ENCODE peak calls at places on chromosomes 1 and 21, in eight cellular contexts. X is NT2/D1, F is neural progenitor cell, K is uterus, S is small intestine, O is MM.1S, B is fibroblast of lung, I is Peyer's patch. U is an unnamed sample.

GRCh38 chr1:201742955-201743805 is 85.8 kb upstream of the IPO9 start:
- DNase-seq in X (no peak), F (no peak), K (no peak), S (no peak), O (no peak), B (peak; percentile 75), I (no peak), U (no peak)

GRCh38 chr1:236275586-236275985 is 6.2 kb downstream of the ERO1B start:
- DNase-seq in X (no peak), F (no peak), K (no peak), S (no peak), O (no peak), B (no peak), I (no peak), U (no peak)

GRCh38 chr1:97999320-97999719 is 78.5 kb upstream of the DPYD start:
- DNase-seq in X (no peak), F (no peak), K (no peak), S (no peak), O (no peak), B (peak; percentile 98), I (no peak), U (no peak)

GRCh38 chr1:34785231-34785874 is 4.3 kb downstream of the GJB3 start:
- DNase-seq in X (no peak), F (no peak), K (no peak), S (no peak), O (no peak), B (no peak), I (no peak), U (no peak)

GRCh38 chr1:65469889-65470340 is 49.4 kb downstream of the LEPR start:
- DNase-seq in X (no peak), F (no peak), K (no peak), S (no peak), O (no peak), B (peak; percentile 65), I (no peak), U (no peak)

GRCh38 chr1:61120307-61120840 is 38.0 kb downstream of the NFIA start:
- DNase-seq in X (no peak), F (no peak), K (no peak), S (no peak), O (no peak), B (no peak), I (no peak), U (no peak)

GRCh38 chr1:112524986-112525385 is 16.2 kb downstream of the WNT2B start:
- DNase-seq in X (no peak), F (no peak), K (no peak), S (no peak), O (no peak), B (peak; percentile 37), I (no peak), U (no peak)

GRCh38 chr21:38325761-38326420 is 69.1 kb downstream of the KCNJ15 start:
- DNase-seq in X (no peak), F (no peak), K (no peak), S (no peak), O (no peak), B (no peak), I (no peak), U (no peak)

GRCh38 chr1:86155807-86156561 is 588 bp downstream of the COL24A1 start:
- DNase-seq in X (no peak), F (peak; percentile 55), K (no peak), S (no peak), O (no peak), B (peak; percentile 53), I (no peak), U (peak; percentile 25)

GRCh38 chr1:234866007-234866866 is 256.3 kb upstream of the IRF2BP2 start:
- DNase-seq in X (no peak), F (no peak), K (peak; percentile 67), S (peak; percentile 95), O (no peak), B (peak; percentile 88), I (peak; percentile 87), U (peak; percentile 76)

GRCh38 chr1:157035121-157035520 is 10.4 kb downstream of the ARHGEF11 start:
- DNase-seq in X (no peak), F (no peak), K (no peak), S (no peak), O (no peak), B (no peak), I (no peak), U (no peak)

GRCh38 chr1:85225624-85226380 is 25.0 kb upstream of the SYDE2 start:
- DNase-seq in X (no peak), F (no peak), K (no peak), S (peak; percentile 32), O (no peak), B (peak; percentile 50), I (no peak), U (no peak)

GRCh38 chr1:17165823-17166222 is 39.1 kb upstream of the PADI1 start:
- DNase-seq in X (no peak), F (no peak), K (no peak), S (no peak), O (no peak), B (no peak), I (no peak), U (no peak)

GRCh38 chr1:171883844-171884243 is 42.5 kb downstream of the DNM3 start:
- DNase-seq in X (no peak), F (no peak), K (no peak), S (no peak), O (no peak), B (no peak), I (no peak), U (no peak)

GRCh38 chr1:227733309-227733705 is 1.8 kb downstream of the JMJD4 start:
- DNase-seq in X (no peak), F (no peak), K (no peak), S (no peak), O (no peak), B (no peak), I (no peak), U (no peak)

GRCh38 chr1:197356723-197357533 is 88.9 kb downstream of the CRB1 start:
- DNase-seq in X (peak; percentile 30), F (peak; percentile 66), K (no peak), S (peak; percentile 36), O (peak; percentile 44), B (peak; percentile 45), I (no peak), U (no peak)

GRCh38 chr1:116820362-116820761 is 66.1 kb downstream of the CD2 start:
- DNase-seq in X (no peak), F (no peak), K (peak; percentile 75), S (no peak), O (no peak), B (peak; percentile 99), I (no peak), U (no peak)

GRCh38 chr1:165854101-165854845 is 26.9 kb downstream of the UCK2 start:
- DNase-seq in X (no peak), F (peak; percentile 16), K (no peak), S (no peak), O (no peak), B (peak; percentile 96), I (no peak), U (no peak)
- H3K4me1 ChIP-seq in X (peaks cover 13% of the 10 kb centered on the region), F (peaks cover 32% of the 10 kb centered on the region), K (no peaks in the 10 kb centered on the region), S (peaks cover 13% of the 10 kb centered on the region), O (peaks cover 24% of the 10 kb centered on the region), B (peaks cover 23% of the 10 kb centered on the region), I (peaks cover 30% of the 10 kb centered on the region), U (peaks cover 20% of the 10 kb centered on the region)

GRCh38 chr1:225777583-225778411 is at the start of gene SRP9:
- DNase-seq in X (peak; percentile 100), F (peak; percentile 100), K (peak; percentile 99), S (peak; percentile 100), O (peak; percentile 100), B (peak; percentile 97), I (peak; percentile 99), U (peak; percentile 100)
- H3K4me1 ChIP-seq in X (peaks cover 1% of the 10 kb centered on the region), F (peaks cover 28% of the 10 kb centered on the region), K (peaks cover 5% of the 10 kb centered on the region), S (peaks cover 3% of the 10 kb centered on the region), O (peaks cover 7% of the 10 kb centered on the region), B (no peaks in the 10 kb centered on the region), I (peaks cover 43% of the 10 kb centered on the region), U (no peaks in the 10 kb centered on the region)

GRCh38 chr21:31974454-31974985 is 101.7 kb downstream of the HUNK start:
- DNase-seq in X (peak; percentile 28), F (peak; percentile 67), K (no peak), S (peak; percentile 43), O (no peak), B (no peak), I (peak; percentile 76), U (no peak)

GRCh38 chr21:31975491-31975890 is 102.7 kb downstream of the HUNK start:
- DNase-seq in X (no peak), F (no peak), K (no peak), S (no peak), O (no peak), B (no peak), I (no peak), U (no peak)

GRCh38 chr21:31973402-31973944 is 100.7 kb downstream of the HUNK start:
- DNase-seq in X (no peak), F (no peak), K (no peak), S (no peak), O (no peak), B (no peak), I (no peak), U (no peak)

GRCh38 chr21:31977816-31978215 is 105.0 kb downstream of the HUNK start:
- DNase-seq in X (no peak), F (no peak), K (no peak), S (no peak), O (no peak), B (no peak), I (no peak), U (no peak)

GRCh38 chr21:31972622-31973021 is 99.8 kb downstream of the HUNK start:
- DNase-seq in X (no peak), F (no peak), K (no peak), S (no peak), O (no peak), B (no peak), I (no peak), U (no peak)
- H3K4me1 ChIP-seq in X (peaks cover 6% of the 10 kb centered on the region), F (peaks cover 21% of the 10 kb centered on the region), K (no peaks in the 10 kb centered on the region), S (no peaks in the 10 kb centered on the region), O (no peaks in the 10 kb centered on the region), B (no peaks in the 10 kb centered on the region), I (no peaks in the 10 kb centered on the region), U (no peaks in the 10 kb centered on the region)

GRCh38 chr21:45354970-45355369 is 50.0 kb upstream of the COL18A1 start:
- DNase-seq in X (no peak), F (no peak), K (no peak), S (no peak), O (no peak), B (no peak), I (no peak), U (no peak)

GRCh38 chr21:45356653-45357435 is 48.1 kb upstream of the COL18A1 start:
- DNase-seq in X (no peak), F (peak; percentile 68), K (no peak), S (peak; percentile 54), O (no peak), B (no peak), I (no peak), U (no peak)

GRCh38 chr21:45357436-45358260 is 47.3 kb upstream of the COL18A1 start:
- DNase-seq in X (no peak), F (peak; percentile 58), K (peak; percentile 71), S (no peak), O (no peak), B (no peak), I (peak; percentile 61), U (no peak)

GRCh38 chr21:45356251-45356650 is 48.7 kb upstream of the COL18A1 start:
- DNase-seq in X (no peak), F (no peak), K (no peak), S (no peak), O (no peak), B (no peak), I (no peak), U (no peak)

DNA sequence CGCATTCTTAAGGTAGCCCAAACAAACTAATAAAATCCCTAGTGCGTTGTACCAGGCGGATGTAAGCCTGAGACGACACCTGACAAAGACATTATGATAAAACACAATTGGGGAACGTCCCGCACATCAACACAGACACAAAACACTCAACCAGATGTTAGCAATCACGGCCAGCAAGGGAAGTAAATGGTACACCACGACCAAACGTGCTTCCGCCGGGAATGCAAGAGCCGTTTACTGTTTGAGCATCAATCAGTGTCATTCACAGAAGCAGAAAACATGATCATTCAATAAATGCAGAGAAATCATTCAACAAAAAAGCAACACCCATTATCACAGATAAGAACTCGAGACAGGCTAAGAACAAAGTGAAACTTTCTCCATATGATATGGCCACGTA is 49.4 kb upstream of the COL18A1 start:
- DNase-seq in X (no peak), F (no peak), K (no peak), S (no peak), O (no peak), B (no peak), I (no peak), U (no peak)
- H3K4me1 ChIP-seq in X (peaks cover 32% of the 10 kb centered on the region), F (peaks cover 58% of the 10 kb centered on the region), K (no peaks in the 10 kb centered on the region), S (no peaks in the 10 kb centered on the region), O (no peaks in the 10 kb centered on the region), B (no peaks in the 10 kb centered on the region), I (no peaks in the 10 kb centered on the region), U (no peaks in the 10 kb centered on the region)